ENCODE peak calls at places on chromosomes 16 and 17, in nine cellular contexts. B is cardiac fibroblast; T is trophoblast cell; E is skeletal muscle cell; U is caudate nucleus; G is activated T-cell treated with anti-CD3 and anti-CD28 coated beads, Interleukin-2, amount 50 U/mL, for 48 hours; A is cardiac muscle cell; Z is T follicular helper cell; W is T-helper 2 cell. Q is an unnamed sample.
A peak's percentile ranks its signal among the peaks of the same experiment; 100 is the strongest.

GRCh38 chr17:9173386-9173983 is 152.2 kb downstream of the NTN1 start:
- DNase-seq in B (no peak), T (no peak), E (no peak), U (no peak), G (no peak), A (no peak), Z (no peak), W (no peak), Q (no peak)

GRCh38 chr17:29048440-29049360 is 5.8 kb downstream of the PIPOX start:
- DNase-seq in B (no peak), T (peak; percentile 99), E (peak; percentile 63), U (no peak), G (no peak), A (no peak), Z (no peak), W (no peak), Q (no peak)

GRCh38 chr17:75848523-75849303 is 4.5 kb upstream of the UNC13D start:
- DNase-seq in B (peak; percentile 85), T (peak; percentile 64), E (no peak), U (peak; percentile 77), G (peak; percentile 88), A (peak; percentile 66), Z (peak; percentile 75), W (peak; percentile 59), Q (peak; percentile 46)

GRCh38 chr16:50509521-50510341 is 38.5 kb upstream of the NKD1 start:
- DNase-seq in B (peak; percentile 8), T (no peak), E (no peak), U (no peak), G (peak; percentile 70), A (peak; percentile 34), Z (peak; percentile 12), W (no peak), Q (no peak)

GRCh38 chr16:61148930-61149329 is 887.3 kb downstream of the CDH8 start:
- DNase-seq in B (no peak), T (no peak), E (no peak), U (no peak), G (no peak), A (no peak), Z (no peak), W (no peak), Q (no peak)

GRCh38 chr16:72467157-72467759 is 295.3 kb upstream of the PMFBP1 start:
- DNase-seq in B (peak; percentile 77), T (no peak), E (no peak), U (no peak), G (no peak), A (peak; percentile 71), Z (no peak), W (no peak), Q (no peak)

GRCh38 chr16:3793161-3793576 is 75.8 kb upstream of the TRAP1 start:
- DNase-seq in B (peak; percentile 50), T (no peak), E (no peak), U (no peak), G (no peak), A (peak; percentile 24), Z (no peak), W (no peak), Q (no peak)

GRCh38 chr16:59971264-59971663 is 1237.1 kb upstream of the GOT2 start:
- DNase-seq in B (no peak), T (no peak), E (no peak), U (no peak), G (no peak), A (no peak), Z (no peak), W (no peak), Q (no peak)

GRCh38 chr17:12571606-12572005 is 94.1 kb upstream of the MYOCD start:
- DNase-seq in B (no peak), T (no peak), E (no peak), U (no peak), G (no peak), A (no peak), Z (no peak), W (no peak), Q (no peak)

GRCh38 chr16:64152010-64152767 is 969.7 kb downstream of the CDH11 start:
- DNase-seq in B (no peak), T (no peak), E (no peak), U (no peak), G (no peak), A (no peak), Z (no peak), W (no peak), Q (no peak)

GRCh38 chr16:77763994-77764393 is 24.4 kb upstream of the VAT1L start:
- DNase-seq in B (no peak), T (no peak), E (no peak), U (no peak), G (no peak), A (no peak), Z (no peak), W (no peak), Q (no peak)

GRCh38 chr16:48497129-48497528 is 111.9 kb upstream of the SIAH1 start:
- DNase-seq in B (no peak), T (no peak), E (no peak), U (no peak), G (no peak), A (no peak), Z (no peak), W (no peak), Q (no peak)

GRCh38 chr17:61862975-61863800 is at the start of gene BRIP1:
- DNase-seq in B (peak; percentile 94), T (peak; percentile 91), E (peak; percentile 77), U (peak; percentile 81), G (peak; percentile 92), A (peak; percentile 96), Z (peak; percentile 84), W (peak; percentile 79), Q (peak; percentile 84)

GRCh38 chr17:42405076-42405475 is 16.8 kb upstream of the STAT3 start:
- DNase-seq in B (no peak), T (no peak), E (no peak), U (no peak), G (no peak), A (no peak), Z (no peak), W (no peak), Q (no peak)

GRCh38 chr17:79216391-79216790 is 141.8 kb downstream of the ENGASE start:
- DNase-seq in B (no peak), T (no peak), E (no peak), U (no peak), G (no peak), A (no peak), Z (no peak), W (no peak), Q (no peak)

GRCh38 chr16:89491238-89491869 is 993 bp upstream of the ANKRD11 start:
- DNase-seq in B (no peak), T (no peak), E (no peak), U (no peak), G (no peak), A (peak; percentile 40), Z (no peak), W (no peak), Q (no peak)

GRCh38 chr17:75754378-75755204 is 10.4 kb downstream of the GALK1 start:
- DNase-seq in B (no peak), T (no peak), E (no peak), U (no peak), G (no peak), A (no peak), Z (no peak), W (no peak), Q (no peak)

GRCh38 chr16:14015017-14015416 is 56.1 kb upstream of the MRTFB start:
- DNase-seq in B (no peak), T (no peak), E (no peak), U (no peak), G (no peak), A (no peak), Z (no peak), W (no peak), Q (no peak)

GRCh38 chr17:37274432-37274831 is 101.4 kb upstream of the C17orf78 start:
- DNase-seq in B (no peak), T (no peak), E (no peak), U (no peak), G (no peak), A (no peak), Z (no peak), W (no peak), Q (no peak)

GRCh38 chr16:27264151-27264550 is 4.4 kb downstream of the NSMCE1 start:
- DNase-seq in B (peak; percentile 67), T (peak; percentile 87), E (no peak), U (no peak), G (peak; percentile 3), A (peak; percentile 79), Z (no peak), W (no peak), Q (no peak)

GRCh38 chr16:75385507-75386152 is 47.7 kb downstream of the CFDP1 start:
- DNase-seq in B (peak; percentile 94), T (no peak), E (peak; percentile 63), U (no peak), G (no peak), A (peak; percentile 93), Z (no peak), W (peak; percentile 20), Q (no peak)

GRCh38 chr17:41910701-41911391 is 7.9 kb downstream of the ACLY start:
- DNase-seq in B (peak; percentile 90), T (peak; percentile 72), E (peak; percentile 94), U (no peak), G (no peak), A (peak; percentile 90), Z (no peak), W (no peak), Q (no peak)

GRCh38 chr17:7575959-7576358 is 3.5 kb upstream of the CD68 start:
- DNase-seq in B (no peak), T (no peak), E (no peak), U (no peak), G (no peak), A (no peak), Z (no peak), W (no peak), Q (no peak)